ENCODE peak calls at places on chromosome 1, in eight cellular contexts. A is mucosa of descending colon; T is activated naive CD4-positive, alpha-beta T cell; F is activated CD8-positive, alpha-beta memory T cell treated with anti-CD3 and anti-CD28 coated beads for 4 hours; P is CD4-positive, alpha-beta T cell; D is caudate nucleus; N is stimulated activated CD8-positive, alpha-beta memory T cell treated with anti-CD3 and anti-CD28 coated beads, Interleukin-7, amount 100 ng/mL, for 1 hour; E is COR-L47. H is an unnamed sample.

GRCh38 chr1:212641956-212642355 is 33.4 kb downstream of the ATF3 start:
- DNase-seq in F (no peak), E (no peak), T (no peak), N (no peak), D (no peak), P (no peak), A (no peak), H (no peak)

GRCh38 chr1:214551436-214552173 is at the start of gene PTPN14:
- DNase-seq in A (peak), N (no peak), P (no peak), T (no peak), F (no peak), E (peak), D (peak), H (no peak)

GRCh38 chr1:87763498-87763897 is 434.8 kb downstream of the LMO4 start:
- DNase-seq in T (no peak), F (no peak), A (no peak), E (no peak), P (no peak), D (no peak), N (no peak), H (no peak)

GRCh38 chr1:226873771-226874578 is 3.6 kb downstream of the PSEN2 start:
- DNase-seq in P (no peak), N (no peak), A (no peak), D (no peak), E (no peak), F (no peak), T (no peak), H (no peak)

GRCh38 chr1:231376875-231377549 is 38.9 kb downstream of the SPRTN start:
- DNase-seq in A (no peak), E (no peak), P (no peak), D (no peak), N (no peak), F (no peak), T (no peak), H (no peak)

GRCh38 chr1:104195395-104195794 is 445.7 kb downstream of the AMY1C start:
- DNase-seq in N (no peak), D (no peak), T (no peak), P (no peak), A (no peak), F (no peak), E (no peak), H (no peak)

GRCh38 chr1:156692958-156693857 is 12.2 kb downstream of the CRABP2 start:
- DNase-seq in D (no peak), E (peak), P (peak), N (no peak), A (no peak), T (no peak), F (no peak), H (no peak)

GRCh38 chr1:245090491-245091090 is 64.2 kb upstream of the KIF26B start:
- DNase-seq in F (no peak), T (no peak), N (no peak), E (no peak), P (no peak), D (no peak), A (no peak), H (no peak)

GRCh38 chr1:38046884-38047602 is 450 bp upstream of the POU3F1 start:
- DNase-seq in N (peak), F (peak), D (peak), A (peak), P (peak), E (peak), T (peak), H (no peak)

GRCh38 chr1:32122141-32122540 is 14.3 kb downstream of the KPNA6 start:
- DNase-seq in F (no peak), A (no peak), N (no peak), D (no peak), T (no peak), E (no peak), P (no peak), H (no peak)

GRCh38 chr1:33173091-33173490 is 8.8 kb downstream of the TRIM62 start:
- DNase-seq in A (no peak), N (no peak), E (no peak), D (no peak), T (no peak), F (no peak), P (no peak), H (no peak)

GRCh38 chr1:94971491-94971924 is 44.6 kb upstream of the CNN3 start:
- DNase-seq in F (no peak), D (no peak), T (no peak), N (no peak), E (no peak), P (no peak), A (no peak), H (no peak)

GRCh38 chr1:220797044-220797443 is 10.3 kb downstream of the MTARC1 start:
- DNase-seq in N (no peak), D (no peak), T (no peak), P (no peak), A (no peak), E (no peak), F (no peak), H (no peak)

GRCh38 chr1:235610157-235610556 is 39.4 kb downstream of the GNG4 start:
- DNase-seq in T (no peak), F (no peak), E (no peak), D (no peak), N (no peak), A (no peak), P (no peak), H (no peak)

GRCh38 chr1:244970236-244970652 is 105.9 kb upstream of the HNRNPU start:
- DNase-seq in D (peak), A (peak), F (peak), E (peak), N (peak), T (no peak), P (no peak), H (no peak)

GRCh38 chr1:39927538-39927937 is 25.8 kb upstream of the MYCL start:
- DNase-seq in E (no peak), D (no peak), F (no peak), A (no peak), N (no peak), T (no peak), P (no peak), H (no peak)

GRCh38 chr1:200938955-200939354 is 44.3 kb downstream of the INAVA start:
- DNase-seq in N (no peak), T (no peak), E (no peak), P (no peak), F (no peak), A (no peak), D (no peak), H (no peak)

GRCh38 chr1:10573446-10573845 is 98.7 kb downstream of the PEX14 start:
- DNase-seq in A (no peak), D (no peak), N (no peak), F (no peak), T (no peak), P (no peak), E (no peak), H (no peak)